ENCODE peak calls at places on chromosomes 12 and 14, in five cellular contexts. Q, A, C, I and Y are unnamed samples.

GRCh38 chr12:24561411-24561871 is 387.5 kb downstream of the BCAT1 start:
- DNase-seq in Q (no peak), A (peak; percentile 27), C (no peak), I (no peak), Y (no peak)

GRCh38 chr12:116916122-116916521 is 5.4 kb downstream of the FBXW8 start:
- DNase-seq in Q (peak; percentile 30), A (no peak), C (no peak), I (no peak), Y (no peak)

GRCh38 chr12:62749586-62749985 is 185.4 kb downstream of the PPM1H start:
- DNase-seq in Q (no peak), A (no peak), C (no peak), I (no peak), Y (no peak)

GRCh38 chr12:106647793-106648514 is 65.2 kb downstream of the RFX4 start:
- DNase-seq in Q (no peak), A (no peak), C (no peak), I (no peak), Y (no peak)

GRCh38 chr12:98743362-98743953 is 98.4 kb downstream of the APAF1 start:
- DNase-seq in Q (no peak), A (no peak), C (no peak), I (no peak), Y (no peak)

GRCh38 chr12:132238487-132239248 is 90.7 kb downstream of the GALNT9 start:
- DNase-seq in Q (no peak), A (no peak), C (no peak), I (no peak), Y (no peak)

GRCh38 chr14:66070542-66071319 is 415.4 kb upstream of the CCDC196 start:
- DNase-seq in Q (no peak), A (peak; percentile 58), C (peak; percentile 79), I (peak; percentile 30), Y (peak; percentile 67)

GRCh38 chr12:92206596-92206995 is 61.0 kb upstream of the BTG1 start:
- DNase-seq in Q (no peak), A (no peak), C (no peak), I (no peak), Y (no peak)

GRCh38 chr14:45112886-45113772 is 21.2 kb downstream of the FKBP3 start:
- DNase-seq in Q (no peak), A (no peak), C (no peak), I (no peak), Y (no peak)

GRCh38 chr12:116442981-116443380 is 116.2 kb upstream of the MAP1LC3B2 start:
- DNase-seq in Q (peak; percentile 58), A (peak; percentile 53), C (no peak), I (no peak), Y (no peak)

GRCh38 chr12:69908208-69908607 is 83.2 kb downstream of the MYRFL start:
- DNase-seq in Q (peak; percentile 12), A (no peak), C (no peak), I (no peak), Y (no peak)

GRCh38 chr14:26820101-26820500 is 222.3 kb upstream of the NOVA1 start:
- DNase-seq in Q (peak; percentile 29), A (no peak), C (no peak), I (no peak), Y (no peak)

GRCh38 chr12:30425445-30425844 is 270.2 kb downstream of the IPO8 start:
- DNase-seq in Q (no peak), A (no peak), C (no peak), I (no peak), Y (no peak)

GRCh38 chr12:94186461-94187237 is 38.3 kb downstream of the PLXNC1 start:
- DNase-seq in Q (peak; percentile 69), A (peak; percentile 76), C (no peak), I (no peak), Y (no peak)

GRCh38 chr14:74863274-74863673 is 12.7 kb downstream of the PROX2 start:
- DNase-seq in Q (no peak), A (no peak), C (no peak), I (no peak), Y (no peak)

GRCh38 chr12:44873898-44874297 is 2.2 kb downstream of the NELL2 start:
- DNase-seq in Q (peak; percentile 6), A (peak; percentile 11), C (peak; percentile 60), I (no peak), Y (no peak)

GRCh38 chr12:54419088-54419887 is at the start of gene ITGA5:
- DNase-seq in Q (peak; percentile 76), A (peak; percentile 92), C (peak; percentile 24), I (peak; percentile 52), Y (peak; percentile 53)

GRCh38 chr12:68814490-68815231 is 6.7 kb downstream of the MDM2 start:
- DNase-seq in Q (no peak), A (no peak), C (no peak), I (no peak), Y (no peak)

GRCh38 chr12:130965668-130966067 is 12.0 kb downstream of the ADGRD1 start:
- DNase-seq in Q (no peak), A (peak; percentile 38), C (no peak), I (no peak), Y (no peak)

GRCh38 chr12:108368089-108368488 is 29.0 kb upstream of the CMKLR1 start:
- DNase-seq in Q (no peak), A (no peak), C (no peak), I (no peak), Y (no peak)

GRCh38 chr12:92968201-92968813 is 39.2 kb upstream of the EEA1 start:
- DNase-seq in Q (peak; percentile 57), A (no peak), C (no peak), I (no peak), Y (no peak)

GRCh38 chr12:6691473-6691872 is 2.3 kb upstream of the ZNF384 start:
- DNase-seq in Q (no peak), A (no peak), C (no peak), I (no peak), Y (no peak)

GRCh38 chr12:113479578-113480335 is 8.1 kb upstream of the LHX5 start:
- DNase-seq in Q (no peak), A (peak; percentile 81), C (peak; percentile 44), I (no peak), Y (no peak)

GRCh38 chr12:82314406-82314892 is 43.7 kb downstream of the CCDC59 start:
- DNase-seq in Q (no peak), A (no peak), C (no peak), I (no peak), Y (no peak)

GRCh38 chr12:130014485-130014807 is 110.6 kb upstream of the TMEM132D start:
- DNase-seq in Q (no peak), A (no peak), C (no peak), I (no peak), Y (no peak)

GRCh38 chr14:95533391-95533821 is 1.4 kb upstream of the GLRX5 start:
- DNase-seq in Q (no peak), A (no peak), C (no peak), I (no peak), Y (no peak)